ENCODE peak calls at places on chromosomes 16 and 17, in five cellular contexts. W is AG04449, L is esophagus squamous epithelium, M is psoas muscle, Z is mucosa of descending colon. C is an unnamed sample.

GRCh38 chr16:69111831-69112230 is 6.4 kb downstream of the HAS3 start:
- DNase-seq in Z (no peak), L (no peak), M (no peak), W (no peak), C (no peak)

GRCh38 chr16:3509470-3509928 is 8.7 kb downstream of the CLUAP1 start:
- DNase-seq in L (no peak), M (no peak), W (no peak), Z (peak), C (no peak)

GRCh38 chr16:1488619-1489018 is at the start of gene PTX4:
- DNase-seq in Z (no peak), M (no peak), L (no peak), W (no peak), C (no peak)

GRCh38 chr17:81733507-81734404 is 21.7 kb downstream of the SLC25A10 start:
- DNase-seq in W (no peak), M (peak), Z (peak), L (no peak), C (peak)

GRCh38 chr17:14747576-14747940 is 446.7 kb downstream of the HS3ST3B1 start:
- DNase-seq in Z (no peak), L (no peak), W (no peak), M (no peak), C (no peak)

GRCh38 chr17:4604111-4604644 is 19.8 kb downstream of the SMTNL2 start:
- DNase-seq in W (no peak), M (peak), Z (peak), L (no peak), C (peak)

GRCh38 chr17:77306790-77307478 is 166.2 kb downstream of the SEC14L1 start:
- DNase-seq in Z (peak), W (no peak), L (no peak), M (no peak), C (no peak)

GRCh38 chr16:51818342-51818944 is 667.4 kb upstream of the SALL1 start:
- DNase-seq in Z (peak), W (no peak), L (no peak), M (no peak), C (peak)

GRCh38 chr16:87392823-87393679 is 915 bp downstream of the MAP1LC3B start:
- DNase-seq in L (no peak), M (no peak), W (no peak), Z (peak), C (no peak)
- TF ChIP-seq CTCF in L (peak), M (peak), W (peak), Z (no peak), C (peak)

GRCh38 chr16:11253995-11254912 is 1.8 kb downstream of the SOCS1 start:
- DNase-seq in Z (no peak), W (no peak), M (no peak), L (no peak), C (no peak)

GRCh38 chr16:11257131-11257938 is 1.3 kb upstream of the SOCS1 start:
- DNase-seq in Z (peak), M (peak), L (no peak), W (no peak), C (peak)

GRCh38 chr16:11256657-11257130 is 690 bp upstream of the SOCS1 start:
- DNase-seq in M (peak), Z (peak), L (no peak), W (no peak), C (no peak)

GRCh38 chr16:11254913-11255736 is 879 bp downstream of the SOCS1 start:
- DNase-seq in W (no peak), M (peak), Z (peak), L (no peak), C (no peak)

DNA sequence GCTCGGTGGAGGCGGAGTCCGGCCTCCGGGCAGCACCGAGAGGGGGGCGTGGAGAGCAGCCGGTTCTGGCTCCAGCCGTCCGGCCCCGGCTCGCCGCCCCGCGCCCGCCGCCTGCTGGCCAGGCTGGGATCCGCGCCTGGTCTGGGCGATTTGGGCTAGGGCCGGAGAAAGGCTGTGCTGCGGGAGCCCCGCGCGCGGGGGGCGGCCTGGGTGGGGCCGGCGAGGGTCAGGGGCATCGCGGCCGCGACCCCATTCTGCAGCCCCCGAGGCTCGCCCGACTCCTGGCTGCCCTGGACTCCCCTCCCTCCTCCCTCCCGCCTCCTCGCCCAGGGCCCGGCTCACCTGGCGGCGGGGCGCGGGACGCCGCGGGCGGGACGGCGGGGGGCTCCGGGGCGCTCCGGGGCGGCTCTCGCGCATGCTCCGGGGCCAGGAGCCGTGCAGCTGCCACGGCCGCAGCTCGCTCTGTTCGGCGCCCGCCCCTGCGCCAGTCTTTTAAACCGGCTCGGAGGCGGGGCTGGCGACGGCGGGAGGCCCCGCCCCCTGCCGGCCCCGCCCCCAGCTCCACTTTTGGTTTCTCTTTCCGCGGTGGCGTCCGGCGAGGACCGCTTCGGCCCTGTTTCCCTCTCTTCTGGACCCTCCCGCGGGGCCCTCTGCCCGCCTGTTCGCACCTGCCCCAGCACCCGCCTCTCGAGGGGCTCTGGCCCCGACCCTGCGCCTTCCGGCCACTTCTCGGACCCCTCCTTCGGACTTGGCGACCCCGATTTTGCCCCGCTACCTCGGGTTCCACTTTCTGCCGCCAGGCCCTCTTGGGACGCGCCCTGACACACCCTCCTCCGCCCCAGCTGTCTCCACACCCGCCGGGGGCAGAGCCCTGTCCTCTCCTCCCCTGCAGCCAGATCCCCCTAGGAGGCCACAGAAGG is at the start of gene SOCS1:
- DNase-seq in W (no peak), M (peak), Z (peak), L (no peak), C (peak)
- TF ChIP-seq CTCF in W (peak), M (peak), Z (peak), L (peak), C (peak)

DNA sequence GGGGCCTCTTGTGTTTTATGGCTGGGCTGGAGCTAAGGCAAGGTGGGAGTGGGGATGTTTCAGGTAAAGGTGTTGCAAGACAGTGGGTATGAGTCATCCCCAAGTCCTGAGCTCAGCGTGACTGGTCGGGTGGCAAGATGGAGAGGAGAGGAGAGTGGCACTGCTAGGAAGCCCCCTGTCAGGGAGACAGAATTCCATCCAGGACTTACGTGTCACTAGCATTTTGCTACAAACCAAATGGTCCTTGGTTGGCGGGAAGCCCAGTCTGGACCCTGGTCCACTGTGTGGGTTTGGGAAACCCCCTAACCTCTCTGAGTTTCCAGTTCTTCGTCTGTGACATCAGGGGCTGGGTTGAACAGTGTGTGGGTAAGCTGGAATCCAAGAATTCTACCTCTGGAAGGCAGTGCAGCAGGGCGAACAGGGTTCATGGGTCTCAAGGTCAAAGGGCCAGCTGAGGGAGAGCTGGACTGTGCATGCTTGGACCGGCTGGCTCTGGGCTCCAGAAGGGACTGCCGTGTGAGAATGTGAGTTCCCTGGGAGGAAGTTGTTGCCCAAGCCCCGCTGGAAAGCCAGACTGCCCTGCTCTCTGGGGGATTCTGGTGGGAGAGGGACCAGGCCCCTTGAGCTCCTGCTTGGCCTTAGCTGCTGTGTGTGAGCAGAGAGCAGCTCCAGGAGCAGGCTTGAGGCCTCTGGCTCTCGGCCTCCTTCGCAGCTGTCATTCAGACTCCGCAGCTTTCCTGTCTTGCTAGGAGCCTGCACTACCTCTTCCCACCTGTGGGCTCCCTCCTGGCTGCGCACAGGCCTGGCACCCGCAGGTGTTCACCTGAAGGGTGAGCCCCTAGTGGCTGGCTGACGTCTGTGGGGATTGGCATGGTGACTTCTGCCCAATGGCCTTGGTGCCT is 84.5 kb downstream of the NT5M start:
- DNase-seq in M (no peak), W (no peak), L (no peak), Z (peak), C (no peak)
- TF ChIP-seq CTCF in M (no peak), W (no peak), L (peak), Z (peak), C (no peak)

DNA sequence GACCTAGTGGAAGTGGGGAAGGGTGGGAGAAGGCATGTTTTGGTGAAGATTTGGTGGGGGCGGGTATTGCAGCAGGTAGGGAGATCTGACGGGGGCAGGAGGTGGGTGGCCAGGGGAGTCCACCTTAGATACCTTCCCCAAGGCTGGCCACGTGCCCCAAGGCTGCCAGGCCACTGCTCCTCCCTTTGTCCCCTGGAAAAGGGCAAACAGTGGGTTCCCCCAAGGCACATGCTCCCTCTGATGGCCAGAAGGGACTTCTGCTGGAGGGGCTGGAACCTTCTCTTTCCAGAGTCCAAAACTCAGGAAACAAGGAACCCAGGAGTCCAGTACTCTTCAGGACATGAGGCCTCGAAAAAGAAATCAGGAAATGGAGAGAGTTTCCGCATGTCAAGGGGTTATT is 6.2 kb upstream of the PSMD3 start:
- DNase-seq in L (no peak), Z (no peak), W (no peak), M (no peak), C (no peak)
- TF ChIP-seq CTCF in L (no peak), Z (no peak), W (no peak), M (no peak), C (no peak)